ENCODE peak calls at places on chromosome 7, in nine cellular contexts. Q, P, B, U, D, L, Z, F and M are unnamed samples.

GRCh38 chr7:13217762-13218161 is 530.3 kb downstream of the ARL4A start:
- DNase-seq in B (no peak), Z (no peak), F (no peak), L (no peak), Q (no peak), U (no peak), P (no peak), D (no peak), M (peak)

GRCh38 chr7:108235451-108236061 is 105.4 kb upstream of the LAMB4 start:
- DNase-seq in L (peak), U (no peak), D (no peak), B (peak), P (no peak), Z (no peak), Q (no peak), F (no peak), M (peak)

GRCh38 chr7:100087055-100087750 is 1.6 kb upstream of the COPS6 start:
- DNase-seq in P (no peak), D (no peak), Z (no peak), F (peak), B (peak), Q (no peak), L (peak), U (no peak), M (peak)

GRCh38 chr7:22726345-22726848 is 603 bp upstream of the IL6 start:
- DNase-seq in D (peak), U (peak), B (peak), P (no peak), L (peak), Q (no peak), Z (no peak), F (peak), M (peak)

GRCh38 chr7:9681284-9681683 is 1247.9 kb downstream of the NXPH1 start:
- DNase-seq in B (no peak), Q (no peak), D (no peak), Z (no peak), P (no peak), L (no peak), F (no peak), U (no peak), M (no peak)

GRCh38 chr7:132206594-132206993 is 369.7 kb downstream of the PLXNA4 start:
- DNase-seq in U (no peak), B (no peak), F (no peak), Q (no peak), Z (no peak), P (no peak), L (no peak), D (no peak), M (no peak)

GRCh38 chr7:25391295-25391861 is 163.1 kb upstream of the NPVF start:
- DNase-seq in U (no peak), B (peak), Z (no peak), P (no peak), F (peak), Q (no peak), L (peak), D (no peak), M (peak)

GRCh38 chr7:47078241-47078640 is 503.7 kb downstream of the TNS3 start:
- DNase-seq in Z (no peak), D (no peak), F (no peak), Q (no peak), B (no peak), L (no peak), P (no peak), U (no peak), M (peak)

GRCh38 chr7:2776353-2776752 is 67.8 kb downstream of the GNA12 start:
- DNase-seq in F (no peak), L (no peak), B (no peak), D (no peak), Z (no peak), P (no peak), Q (no peak), U (no peak), M (no peak)

GRCh38 chr7:2477447-2478386 is 1.5 kb upstream of the GRIFIN start:
- DNase-seq in Z (peak), Q (peak), F (peak), P (no peak), L (peak), U (peak), D (no peak), B (peak), M (peak)

GRCh38 chr7:100891555-100891954 is 2.0 kb upstream of the UFSP1 start:
- DNase-seq in Z (no peak), P (no peak), U (no peak), L (peak), B (no peak), D (no peak), Q (no peak), F (no peak), M (peak)

GRCh38 chr7:100122067-100122466 is 2.6 kb downstream of the CNPY4 start:
- DNase-seq in D (no peak), F (no peak), U (no peak), Q (no peak), Z (peak), P (no peak), B (no peak), L (no peak), M (no peak)

GRCh38 chr7:114649689-114650088 is 235.1 kb downstream of the FOXP2 start:
- DNase-seq in B (no peak), U (no peak), P (no peak), L (no peak), F (no peak), Q (no peak), Z (no peak), D (no peak), M (no peak)

GRCh38 chr7:145989469-145989868 is 127.1 kb upstream of the CNTNAP2 start:
- DNase-seq in B (no peak), Z (no peak), D (no peak), L (no peak), Q (no peak), P (no peak), F (no peak), U (no peak), M (no peak)

GRCh38 chr7:128869138-128869943 is 6.7 kb downstream of the ATP6V1F start:
- DNase-seq in F (peak), Z (peak), D (peak), L (no peak), Q (peak), P (no peak), U (peak), B (peak), M (no peak)

GRCh38 chr7:42389697-42390096 is 152.7 kb upstream of the GLI3 start:
- DNase-seq in U (no peak), B (no peak), F (no peak), P (no peak), L (peak), D (no peak), Z (no peak), Q (no peak), M (no peak)

GRCh38 chr7:151237244-151238189 is 5.2 kb downstream of the CHPF2 start:
- DNase-seq in Q (no peak), Z (no peak), L (no peak), D (peak), P (no peak), F (no peak), B (no peak), U (no peak), M (no peak)

GRCh38 chr7:115840702-115841101 is 189.9 kb downstream of the TFEC start:
- DNase-seq in Z (no peak), U (no peak), L (peak), F (no peak), P (no peak), D (no peak), B (peak), Q (no peak), M (no peak)

GRCh38 chr7:20447021-20447420 is 116.3 kb downstream of the ITGB8 start:
- DNase-seq in Z (no peak), Q (no peak), P (no peak), F (no peak), L (no peak), B (no peak), D (no peak), U (no peak), M (no peak)

GRCh38 chr7:106281919-106282318 is 2.9 kb downstream of the NAMPT start:
- DNase-seq in D (no peak), Z (no peak), U (no peak), B (no peak), F (no peak), L (no peak), P (no peak), Q (no peak), M (no peak)

GRCh38 chr7:13990319-13990983 is 985 bp upstream of the ETV1 start:
- DNase-seq in L (peak), F (peak), D (no peak), U (peak), Q (peak), P (no peak), B (peak), Z (peak), M (peak)

GRCh38 chr7:42014625-42015412 is 222.2 kb downstream of the GLI3 start:
- DNase-seq in L (peak), B (peak), Z (peak), Q (no peak), P (no peak), U (peak), F (peak), D (no peak), M (peak)

GRCh38 chr7:28729685-28730084 is 228.4 kb downstream of the TRIL start:
- DNase-seq in Q (no peak), P (no peak), U (no peak), L (peak), B (no peak), D (no peak), Z (no peak), F (no peak), M (no peak)

GRCh38 chr7:7512861-7513597 is 22.6 kb downstream of the COL28A1 start:
- DNase-seq in B (no peak), L (no peak), D (no peak), Q (no peak), F (no peak), Z (peak), P (no peak), U (no peak), M (no peak)

GRCh38 chr7:115183431-115184057 is 261.6 kb downstream of the MDFIC start:
- DNase-seq in U (no peak), L (no peak), P (no peak), Z (no peak), Q (no peak), B (no peak), D (no peak), F (no peak), M (peak)

GRCh38 chr7:64174328-64174727 is 32.7 kb upstream of the ZNF735 start:
- DNase-seq in Z (no peak), F (no peak), D (no peak), L (no peak), Q (peak), P (no peak), B (no peak), U (no peak), M (no peak)

GRCh38 chr7:64863969-64864368 is 39.1 kb upstream of the ZNF273 start:
- DNase-seq in L (no peak), U (no peak), D (no peak), B (no peak), F (no peak), P (no peak), Z (no peak), Q (no peak), M (no peak)

GRCh38 chr7:16695621-16696237 is 49.7 kb downstream of the BZW2 start:
- DNase-seq in F (peak), Q (no peak), L (peak), P (no peak), B (peak), D (no peak), Z (no peak), U (peak), M (peak)

GRCh38 chr7:110358028-110358427 is 732.9 kb upstream of the LRRN3 start:
- DNase-seq in P (no peak), Z (no peak), B (no peak), F (no peak), D (no peak), L (peak), U (no peak), Q (no peak), M (no peak)

GRCh38 chr7:81264116-81264515 is 345.3 kb upstream of the SEMA3C start:
- DNase-seq in U (peak), Q (no peak), P (no peak), B (no peak), L (peak), Z (no peak), D (no peak), F (no peak), M (no peak)
- H3K4me3 ChIP-seq in U (no peak), Q (no peak), P (no peak), B (no peak), L (no peak), Z (no peak), D (no peak), F (no peak), M (no peak)

DNA sequence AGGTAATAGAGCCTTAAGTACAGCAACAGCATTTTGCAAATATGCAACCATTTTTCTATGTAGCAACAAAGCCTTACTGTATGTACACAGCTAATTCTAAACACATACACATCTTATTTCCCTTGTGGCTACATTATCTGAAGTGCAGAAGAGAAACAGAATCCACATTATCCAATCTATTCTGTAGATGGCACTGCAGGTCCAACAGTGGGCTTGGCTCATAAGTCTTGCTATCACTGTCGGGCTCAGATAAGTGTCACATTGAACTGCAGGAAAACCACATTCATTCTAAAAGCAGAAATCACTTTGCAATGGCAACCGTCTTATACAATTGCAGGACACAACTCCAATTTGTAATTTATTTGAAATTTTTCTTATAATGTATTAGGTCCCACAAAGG is 109.8 kb upstream of the NOBOX start:
- DNase-seq in U (no peak), Z (no peak), P (no peak), L (peak), D (no peak), B (peak), F (no peak), Q (no peak), M (peak)
- TF ChIP-seq CTCF in U (no peak), Z (no peak), P (no peak), L (peak), D (no peak), B (peak), F (peak), Q (peak), M (no peak)

GRCh38 chr7:636396-636795 is 90.1 kb upstream of the DNAAF5 start:
- DNase-seq in F (no peak), B (no peak), D (peak), Q (no peak), L (no peak), P (no peak), U (peak), Z (no peak), M (peak)
- H3K4me3 ChIP-seq in F (no peak), B (no peak), D (no peak), Q (no peak), L (no peak), P (no peak), U (no peak), Z (no peak), M (no peak)

GRCh38 chr7:92691578-92691977 is 101.4 kb upstream of the FAM133B start:
- DNase-seq in L (peak), U (no peak), Q (no peak), B (peak), P (no peak), F (peak), Z (no peak), D (no peak), M (peak)
- TF ChIP-seq CTCF in L (peak), U (no peak), Q (peak), B (peak), P (peak), F (peak), Z (peak), D (peak), M (peak)

GRCh38 chr7:137846588-137847417 is at the start of gene DGKI:
- DNase-seq in Q (no peak), U (no peak), F (peak), Z (no peak), P (no peak), D (peak), L (no peak), B (peak), M (no peak)
- H3K4me3 ChIP-seq in Q (peak), U (peak), F (peak), Z (no peak), P (peak), D (peak), L (peak), B (peak), M (peak)

GRCh38 chr7:55158541-55158940 is 139.7 kb downstream of the EGFR start:
- DNase-seq in P (no peak), Q (no peak), L (peak), B (peak), D (no peak), F (no peak), Z (no peak), U (no peak), M (peak)

GRCh38 chr7:55160539-55160938 is 141.7 kb downstream of the EGFR start:
- DNase-seq in B (no peak), U (no peak), F (no peak), P (no peak), Q (no peak), D (no peak), L (no peak), Z (no peak), M (peak)

GRCh38 chr7:55157347-55158105 is 138.7 kb downstream of the EGFR start:
- DNase-seq in D (peak), Z (no peak), F (no peak), B (no peak), L (no peak), U (no peak), Q (no peak), P (no peak), M (no peak)

GRCh38 chr7:55156919-55157318 is 138.1 kb downstream of the EGFR start:
- DNase-seq in U (no peak), Q (no peak), B (no peak), D (no peak), Z (no peak), F (peak), L (no peak), P (no peak), M (no peak)

DNA sequence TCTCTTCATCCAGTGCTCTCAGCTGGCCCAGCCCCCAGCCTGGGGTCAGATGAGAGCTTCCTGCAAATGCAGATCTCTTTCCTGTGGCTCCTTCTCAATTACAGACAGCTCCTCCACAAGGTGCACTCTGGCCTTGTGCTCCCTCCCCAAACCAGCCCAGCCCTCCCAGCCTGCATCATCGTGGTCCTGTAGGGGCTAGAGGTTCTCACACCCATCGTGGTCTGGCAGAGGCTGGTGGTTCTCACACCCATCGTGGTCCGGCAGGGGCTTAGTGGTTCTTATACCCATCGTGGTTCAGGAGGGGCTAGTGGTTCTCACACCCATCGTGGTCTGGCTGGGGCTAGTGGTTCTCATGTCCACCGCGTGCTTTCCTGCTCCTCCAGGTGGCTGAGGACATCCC is 140.2 kb downstream of the EGFR start:
- DNase-seq in Z (no peak), B (no peak), D (no peak), Q (no peak), F (no peak), P (no peak), L (no peak), U (no peak), M (no peak)
- TF ChIP-seq CTCF in Z (no peak), B (no peak), D (no peak), Q (no peak), F (no peak), P (no peak), L (no peak), U (no peak), M (no peak)